ENCODE peak calls at places on chromosome 19, in five cellular contexts. U, C, I, O and H are unnamed samples.

GRCh38 chr19:27718262-27718661 is 1494.7 kb downstream of the UQCRFS1 start:
- DNase-seq in U (no peak), C (no peak), I (no peak), O (no peak), H (no peak)

GRCh38 chr19:5586300-5587070 is 18.7 kb upstream of the TINCR start:
- DNase-seq in U (no peak), C (no peak), I (no peak), O (no peak), H (no peak)

GRCh38 chr19:19900124-19900523 is 622 bp upstream of the ZNF93 start:
- DNase-seq in U (peak), C (no peak), I (no peak), O (no peak), H (no peak)

GRCh38 chr19:33441277-33441699 is 67.8 kb downstream of the CEBPG start:
- DNase-seq in U (no peak), C (no peak), I (no peak), O (no peak), H (no peak)

GRCh38 chr19:19321143-19321577 is 531 bp downstream of the MAU2 start:
- DNase-seq in U (peak), C (no peak), I (peak), O (no peak), H (no peak)

GRCh38 chr19:5128251-5128931 is 159.5 kb downstream of the KDM4B start:
- DNase-seq in U (peak), C (no peak), I (no peak), O (no peak), H (no peak)

GRCh38 chr19:14505488-14506239 is 9.7 kb upstream of the GIPC1 start:
- DNase-seq in U (no peak), C (peak), I (peak), O (no peak), H (no peak)

GRCh38 chr19:30718728-30719127 is 346.5 kb downstream of the ZNF536 start:
- DNase-seq in U (no peak), C (no peak), I (peak), O (no peak), H (no peak)

GRCh38 chr19:43316591-43317319 is 36.7 kb upstream of the CD177 start:
- DNase-seq in U (peak), C (no peak), I (peak), O (no peak), H (peak)

GRCh38 chr19:33800012-33800680 is 3.5 kb downstream of the KCTD15 start:
- DNase-seq in U (no peak), C (no peak), I (no peak), O (no peak), H (no peak)

GRCh38 chr19:36149673-36150406 is 2.4 kb downstream of the COX7A1 start:
- DNase-seq in U (no peak), C (no peak), I (no peak), O (no peak), H (no peak)

GRCh38 chr19:4064551-4065260 is 2.0 kb downstream of the ZBTB7A start:
- DNase-seq in U (no peak), C (no peak), I (no peak), O (peak), H (no peak)

GRCh38 chr19:55477905-55478304 is 1.5 kb downstream of the ZNF628 start:
- DNase-seq in U (no peak), C (no peak), I (no peak), O (no peak), H (no peak)

GRCh38 chr19:33630880-33631627 is 9.3 kb downstream of the CHST8 start:
- DNase-seq in U (no peak), C (no peak), I (no peak), O (no peak), H (no peak)

GRCh38 chr19:31334849-31335624 is 14.2 kb downstream of the TSHZ3 start:
- DNase-seq in U (no peak), C (no peak), I (no peak), O (no peak), H (no peak)

GRCh38 chr19:4233282-4233853 is 4.0 kb downstream of the EBI3 start:
- DNase-seq in U (no peak), C (peak), I (no peak), O (peak), H (peak)

GRCh38 chr19:15178629-15179308 is 22.0 kb downstream of the NOTCH3 start:
- DNase-seq in U (no peak), C (no peak), I (no peak), O (no peak), H (no peak)

GRCh38 chr19:11478167-11479089 is 2.4 kb downstream of the ELAVL3 start:
- DNase-seq in U (no peak), C (no peak), I (no peak), O (peak), H (no peak)